ENCODE peak calls at places on chromosome 9, in six cellular contexts. One of them, this sample, is unnamed.

GRCh38 chr9:115687356-115687755 is 466.2 kb upstream of the PAPPA start:
- DNase-seq in bronchial epithelial cell: no peak
- DNase-seq in gastrocnemius medialis: no peak
- DNase-seq in GM23338: no peak
- DNase-seq in pancreas: no peak
- DNase-seq in CD4-positive, alpha-beta T cell: no peak
- DNase-seq in this sample: no peak

GRCh38 chr9:117414220-117414905 is 494 bp downstream of the ASTN2 start:
- DNase-seq in bronchial epithelial cell: no peak
- DNase-seq in gastrocnemius medialis: no peak
- DNase-seq in GM23338: peak
- DNase-seq in pancreas: peak
- DNase-seq in CD4-positive, alpha-beta T cell: no peak
- DNase-seq in this sample: no peak

GRCh38 chr9:133948571-133949485 is 43.3 kb downstream of the VAV2 start:
- DNase-seq in bronchial epithelial cell: peak
- DNase-seq in gastrocnemius medialis: no peak
- DNase-seq in GM23338: no peak
- DNase-seq in pancreas: peak
- DNase-seq in CD4-positive, alpha-beta T cell: no peak
- DNase-seq in this sample: no peak

GRCh38 chr9:116589392-116590354 is 97.4 kb upstream of the TRIM32 start:
- DNase-seq in bronchial epithelial cell: peak
- DNase-seq in gastrocnemius medialis: no peak
- DNase-seq in GM23338: peak
- DNase-seq in pancreas: no peak
- DNase-seq in CD4-positive, alpha-beta T cell: no peak
- DNase-seq in this sample: no peak

GRCh38 chr9:72996106-72996505 is 43.3 kb upstream of the ALDH1A1 start:
- DNase-seq in bronchial epithelial cell: peak
- DNase-seq in gastrocnemius medialis: no peak
- DNase-seq in GM23338: no peak
- DNase-seq in pancreas: no peak
- DNase-seq in CD4-positive, alpha-beta T cell: no peak
- DNase-seq in this sample: no peak

GRCh38 chr9:80550181-80550580 is 978.4 kb downstream of the TLE4 start:
- DNase-seq in bronchial epithelial cell: no peak
- DNase-seq in gastrocnemius medialis: no peak
- DNase-seq in GM23338: no peak
- DNase-seq in pancreas: no peak
- DNase-seq in CD4-positive, alpha-beta T cell: no peak
- DNase-seq in this sample: no peak

GRCh38 chr9:82553654-82554366 is 509.1 kb downstream of the RASEF start:
- DNase-seq in bronchial epithelial cell: peak
- DNase-seq in gastrocnemius medialis: no peak
- DNase-seq in GM23338: no peak
- DNase-seq in pancreas: no peak
- DNase-seq in CD4-positive, alpha-beta T cell: no peak
- DNase-seq in this sample: no peak

GRCh38 chr9:134880484-134881312 is at the start of gene FCN2:
- DNase-seq in bronchial epithelial cell: no peak
- DNase-seq in gastrocnemius medialis: no peak
- DNase-seq in GM23338: no peak
- DNase-seq in pancreas: peak
- DNase-seq in CD4-positive, alpha-beta T cell: no peak
- DNase-seq in this sample: no peak

GRCh38 chr9:110443878-110444245 is 106.2 kb upstream of the TXNDC8 start:
- DNase-seq in bronchial epithelial cell: peak
- DNase-seq in gastrocnemius medialis: no peak
- DNase-seq in GM23338: no peak
- DNase-seq in pancreas: no peak
- DNase-seq in CD4-positive, alpha-beta T cell: no peak
- DNase-seq in this sample: no peak

GRCh38 chr9:114027901-114028465 is 50.1 kb downstream of the AMBP start:
- DNase-seq in bronchial epithelial cell: no peak
- DNase-seq in gastrocnemius medialis: no peak
- DNase-seq in GM23338: no peak
- DNase-seq in pancreas: no peak
- DNase-seq in CD4-positive, alpha-beta T cell: no peak
- DNase-seq in this sample: no peak

GRCh38 chr9:107387401-107387800 is 102.2 kb downstream of the KLF4 start:
- DNase-seq in bronchial epithelial cell: peak
- DNase-seq in gastrocnemius medialis: peak
- DNase-seq in GM23338: no peak
- DNase-seq in pancreas: no peak
- DNase-seq in CD4-positive, alpha-beta T cell: no peak
- DNase-seq in this sample: no peak

GRCh38 chr9:124657526-124657925 is 113.6 kb downstream of the NR6A1 start:
- DNase-seq in bronchial epithelial cell: no peak
- DNase-seq in gastrocnemius medialis: no peak
- DNase-seq in GM23338: no peak
- DNase-seq in pancreas: no peak
- DNase-seq in CD4-positive, alpha-beta T cell: no peak
- DNase-seq in this sample: no peak

GRCh38 chr9:135179041-135179440 is 91.6 kb downstream of the OLFM1 start:
- DNase-seq in bronchial epithelial cell: no peak
- DNase-seq in gastrocnemius medialis: no peak
- DNase-seq in GM23338: no peak
- DNase-seq in pancreas: peak
- DNase-seq in CD4-positive, alpha-beta T cell: no peak
- DNase-seq in this sample: no peak

GRCh38 chr9:37408933-37409710 is 13.4 kb upstream of the GRHPR start:
- DNase-seq in bronchial epithelial cell: no peak
- DNase-seq in gastrocnemius medialis: no peak
- DNase-seq in GM23338: no peak
- DNase-seq in pancreas: peak
- DNase-seq in CD4-positive, alpha-beta T cell: peak
- DNase-seq in this sample: no peak

GRCh38 chr9:134422301-134422700 is 96.0 kb downstream of the RXRA start:
- DNase-seq in bronchial epithelial cell: peak
- DNase-seq in gastrocnemius medialis: peak
- DNase-seq in GM23338: peak
- DNase-seq in pancreas: no peak
- DNase-seq in CD4-positive, alpha-beta T cell: no peak
- DNase-seq in this sample: no peak

GRCh38 chr9:136015656-136016055 is 54.5 kb upstream of the UBAC1 start:
- DNase-seq in bronchial epithelial cell: no peak
- DNase-seq in gastrocnemius medialis: no peak
- DNase-seq in GM23338: no peak
- DNase-seq in pancreas: no peak
- DNase-seq in CD4-positive, alpha-beta T cell: peak
- DNase-seq in this sample: no peak

DNA sequence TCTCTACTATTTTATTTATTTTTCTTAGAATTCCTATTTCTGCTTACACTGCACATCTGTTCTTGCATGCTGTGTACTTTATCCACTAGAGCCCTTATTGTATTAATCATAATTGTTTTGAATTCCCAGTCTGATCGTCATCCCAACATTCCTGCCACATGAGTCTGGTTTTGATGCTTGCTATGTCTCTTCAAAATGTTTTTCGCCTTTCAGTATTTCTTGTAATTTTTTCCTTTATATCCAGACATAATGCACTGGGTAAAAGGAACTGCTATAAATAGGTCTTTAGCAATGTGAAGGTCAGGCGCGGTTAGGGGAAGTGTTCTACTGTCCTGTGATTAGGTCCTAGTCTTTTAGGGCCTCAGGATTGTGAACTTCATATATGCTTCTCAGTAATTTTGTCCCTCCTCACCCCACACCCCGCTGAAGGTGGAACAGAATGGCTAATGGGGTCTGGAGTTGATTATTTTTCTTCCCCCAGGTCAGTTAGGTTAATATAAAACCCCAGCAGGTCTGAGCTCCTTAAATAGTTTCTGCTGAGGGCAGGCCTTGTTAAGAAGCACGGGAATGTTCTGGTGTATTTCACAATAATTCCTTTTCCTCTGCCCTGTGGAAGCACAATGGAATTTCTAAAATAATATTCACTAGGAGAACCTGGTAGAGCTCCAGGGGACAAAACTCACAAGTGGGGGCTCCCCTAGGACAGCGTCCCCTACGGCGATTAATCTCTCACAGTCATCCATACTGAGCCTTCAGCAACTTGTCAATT is 146.6 kb upstream of the TUT7 start:
- DNase-seq in bronchial epithelial cell: peak
- DNase-seq in gastrocnemius medialis: no peak
- DNase-seq in GM23338: no peak
- DNase-seq in pancreas: no peak
- DNase-seq in CD4-positive, alpha-beta T cell: no peak
- DNase-seq in this sample: no peak
- TF ChIP-seq CTCF in bronchial epithelial cell: no peak
- TF ChIP-seq CTCF in gastrocnemius medialis: no peak
- TF ChIP-seq CTCF in GM23338: no peak
- TF ChIP-seq CTCF in pancreas: no peak
- TF ChIP-seq CTCF in CD4-positive, alpha-beta T cell: no peak
- TF ChIP-seq CTCF in this sample: no peak

GRCh38 chr9:90724880-90725279 is 76.7 kb upstream of the SYK start:
- DNase-seq in bronchial epithelial cell: no peak
- DNase-seq in gastrocnemius medialis: no peak
- DNase-seq in GM23338: no peak
- DNase-seq in pancreas: no peak
- DNase-seq in CD4-positive, alpha-beta T cell: no peak
- DNase-seq in this sample: no peak

GRCh38 chr9:90729351-90729750 is 72.3 kb upstream of the SYK start:
- DNase-seq in bronchial epithelial cell: no peak
- DNase-seq in gastrocnemius medialis: no peak
- DNase-seq in GM23338: no peak
- DNase-seq in pancreas: peak
- DNase-seq in CD4-positive, alpha-beta T cell: no peak
- DNase-seq in this sample: no peak

GRCh38 chr9:90727498-90727897 is 74.1 kb upstream of the SYK start:
- DNase-seq in bronchial epithelial cell: no peak
- DNase-seq in gastrocnemius medialis: no peak
- DNase-seq in GM23338: no peak
- DNase-seq in pancreas: no peak
- DNase-seq in CD4-positive, alpha-beta T cell: no peak
- DNase-seq in this sample: no peak

GRCh38 chr9:90724112-90724511 is 77.5 kb upstream of the SYK start:
- DNase-seq in bronchial epithelial cell: no peak
- DNase-seq in gastrocnemius medialis: no peak
- DNase-seq in GM23338: no peak
- DNase-seq in pancreas: no peak
- DNase-seq in CD4-positive, alpha-beta T cell: no peak
- DNase-seq in this sample: no peak

DNA sequence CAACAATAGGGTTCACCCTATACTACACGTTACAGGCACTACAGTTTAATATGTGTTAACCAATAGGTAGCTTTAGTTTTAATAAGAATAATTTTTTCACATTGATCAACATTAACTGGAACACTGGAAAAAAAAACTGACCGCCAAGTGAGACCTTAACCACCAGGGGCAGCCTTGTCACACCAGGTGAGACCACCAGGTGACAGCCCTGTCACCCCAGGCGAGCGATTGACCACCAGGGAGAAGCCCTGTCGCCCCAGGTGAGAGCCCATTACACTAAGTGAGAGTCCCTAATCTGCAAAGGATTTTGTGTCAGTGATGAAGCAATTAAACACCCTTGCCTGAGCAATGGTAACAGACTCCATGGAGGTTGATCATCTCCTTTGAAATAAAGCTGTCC is 75.4 kb upstream of the SYK start:
- DNase-seq in bronchial epithelial cell: no peak
- DNase-seq in gastrocnemius medialis: no peak
- DNase-seq in GM23338: peak
- DNase-seq in pancreas: no peak
- DNase-seq in CD4-positive, alpha-beta T cell: no peak
- DNase-seq in this sample: no peak
- TF ChIP-seq CTCF in bronchial epithelial cell: no peak
- TF ChIP-seq CTCF in gastrocnemius medialis: no peak
- TF ChIP-seq CTCF in GM23338: peak
- TF ChIP-seq CTCF in pancreas: no peak
- TF ChIP-seq CTCF in CD4-positive, alpha-beta T cell: no peak
- TF ChIP-seq CTCF in this sample: no peak

GRCh38 chr9:32142074-32142473 is 242.4 kb upstream of the ACO1 start:
- DNase-seq in bronchial epithelial cell: no peak
- DNase-seq in gastrocnemius medialis: no peak
- DNase-seq in GM23338: no peak
- DNase-seq in pancreas: no peak
- DNase-seq in CD4-positive, alpha-beta T cell: no peak
- DNase-seq in this sample: no peak

DNA sequence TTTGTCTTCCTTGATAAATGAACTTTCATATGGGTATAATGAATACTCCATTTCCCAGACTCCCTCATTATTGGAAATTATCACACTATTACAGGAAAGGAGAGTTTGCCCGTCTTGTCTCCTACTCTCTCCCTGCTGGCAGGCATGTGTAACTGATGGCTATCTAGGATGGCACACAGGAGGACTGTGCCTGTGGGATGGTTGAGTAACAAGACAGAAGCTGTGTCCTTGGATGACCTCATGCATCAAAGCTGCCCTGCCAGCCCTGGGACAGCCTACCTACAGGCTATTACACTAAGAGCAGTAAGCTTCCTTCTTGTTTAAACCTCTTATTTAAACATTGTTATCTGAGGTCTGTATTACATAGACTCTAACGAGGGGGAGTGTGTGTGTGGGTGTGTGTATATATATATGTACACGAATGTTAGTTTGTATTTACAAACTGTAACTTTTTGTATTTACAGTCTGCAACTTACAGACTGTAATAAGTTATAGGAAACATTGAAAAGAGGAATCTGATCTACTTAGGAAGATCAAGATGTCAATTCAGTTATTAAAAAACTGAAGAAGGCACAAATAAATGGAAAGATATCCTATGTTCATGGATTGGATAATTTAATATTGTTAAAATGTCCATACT is 247.6 kb upstream of the ACO1 start:
- DNase-seq in bronchial epithelial cell: peak
- DNase-seq in gastrocnemius medialis: no peak
- DNase-seq in GM23338: peak
- DNase-seq in pancreas: no peak
- DNase-seq in CD4-positive, alpha-beta T cell: no peak
- DNase-seq in this sample: no peak
- TF ChIP-seq CTCF in bronchial epithelial cell: no peak
- TF ChIP-seq CTCF in gastrocnemius medialis: no peak
- TF ChIP-seq CTCF in GM23338: peak
- TF ChIP-seq CTCF in pancreas: no peak
- TF ChIP-seq CTCF in CD4-positive, alpha-beta T cell: no peak
- TF ChIP-seq CTCF in this sample: no peak

GRCh38 chr9:29850664-29851063 is 2277.4 kb upstream of the C9orf72 start:
- DNase-seq in bronchial epithelial cell: peak
- DNase-seq in gastrocnemius medialis: no peak
- DNase-seq in GM23338: no peak
- DNase-seq in pancreas: no peak
- DNase-seq in CD4-positive, alpha-beta T cell: no peak
- DNase-seq in this sample: no peak
- TF ChIP-seq CTCF in bronchial epithelial cell: no peak
- TF ChIP-seq CTCF in gastrocnemius medialis: no peak
- TF ChIP-seq CTCF in GM23338: peak
- TF ChIP-seq CTCF in pancreas: no peak
- TF ChIP-seq CTCF in CD4-positive, alpha-beta T cell: no peak
- TF ChIP-seq CTCF in this sample: no peak

DNA sequence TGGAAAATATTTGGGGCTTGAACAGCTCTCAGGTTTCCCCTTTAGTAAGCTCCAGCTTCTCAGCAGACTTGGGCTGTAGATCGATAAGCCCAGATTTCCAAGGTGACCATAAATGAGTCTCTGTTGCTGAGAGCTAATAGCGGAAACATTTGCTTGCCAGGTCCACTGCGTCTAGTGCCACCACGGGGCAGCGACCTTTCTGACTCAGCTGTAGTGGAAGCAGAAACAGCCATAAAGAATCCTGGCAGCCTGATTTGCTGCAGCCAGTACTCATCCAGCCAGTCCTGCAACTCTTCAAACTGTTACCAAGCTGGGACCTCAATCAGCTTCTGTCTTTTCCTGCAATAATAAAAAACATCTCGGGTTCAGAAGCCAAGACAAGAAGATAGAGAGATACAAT is 241.7 kb downstream of the DOCK8 start:
- DNase-seq in bronchial epithelial cell: no peak
- DNase-seq in gastrocnemius medialis: no peak
- DNase-seq in GM23338: no peak
- DNase-seq in pancreas: no peak
- DNase-seq in CD4-positive, alpha-beta T cell: no peak
- DNase-seq in this sample: no peak
- TF ChIP-seq CTCF in bronchial epithelial cell: no peak
- TF ChIP-seq CTCF in gastrocnemius medialis: no peak
- TF ChIP-seq CTCF in GM23338: no peak
- TF ChIP-seq CTCF in pancreas: no peak
- TF ChIP-seq CTCF in CD4-positive, alpha-beta T cell: no peak
- TF ChIP-seq CTCF in this sample: no peak